ENCODE peak calls at places on chromosomes 6 and 20, in ten cellular contexts. One of them, this sample, is unnamed.

GRCh38 chr6:31834704-31835375 is 7.3 kb downstream of the HSPA1B start:
- DNase-seq in NCI-H2081 treated with DMSO at 0.1 percent for 48 hours: no peak
- DNase-seq in cardiac muscle cell: peak
- DNase-seq in foreskin melanocyte: no peak
- DNase-seq in ovary: peak
- DNase-seq in MV-4-11: peak
- DNase-seq in progenitor cell of endocrine pancreas: peak
- DNase-seq in NCI-H1694 treated with DMSO at 0.1 percent for 48 hours: peak
- DNase-seq in activated CD4-positive, alpha-beta T cell treated with anti-CD3 and anti-CD28 coated beads for 36 hours: peak
- DNase-seq in posterior vena cava: peak
- DNase-seq in this sample: peak

GRCh38 chr6:5466459-5466858 is 205.1 kb downstream of the FARS2 start:
- DNase-seq in NCI-H2081 treated with DMSO at 0.1 percent for 48 hours: no peak
- DNase-seq in cardiac muscle cell: no peak
- DNase-seq in foreskin melanocyte: peak
- DNase-seq in ovary: no peak
- DNase-seq in MV-4-11: no peak
- DNase-seq in progenitor cell of endocrine pancreas: no peak
- DNase-seq in NCI-H1694 treated with DMSO at 0.1 percent for 48 hours: no peak
- DNase-seq in activated CD4-positive, alpha-beta T cell treated with anti-CD3 and anti-CD28 coated beads for 36 hours: no peak
- DNase-seq in posterior vena cava: no peak
- DNase-seq in this sample: no peak

GRCh38 chr6:130382872-130383490 is 17.2 kb downstream of the TMEM200A start:
- DNase-seq in NCI-H2081 treated with DMSO at 0.1 percent for 48 hours: no peak
- DNase-seq in cardiac muscle cell: no peak
- DNase-seq in foreskin melanocyte: no peak
- DNase-seq in ovary: no peak
- DNase-seq in MV-4-11: no peak
- DNase-seq in progenitor cell of endocrine pancreas: no peak
- DNase-seq in NCI-H1694 treated with DMSO at 0.1 percent for 48 hours: no peak
- DNase-seq in activated CD4-positive, alpha-beta T cell treated with anti-CD3 and anti-CD28 coated beads for 36 hours: no peak
- DNase-seq in posterior vena cava: no peak
- DNase-seq in this sample: no peak

GRCh38 chr6:66662721-66663120 is 955.7 kb upstream of the EYS start:
- DNase-seq in NCI-H2081 treated with DMSO at 0.1 percent for 48 hours: no peak
- DNase-seq in cardiac muscle cell: no peak
- DNase-seq in foreskin melanocyte: no peak
- DNase-seq in ovary: no peak
- DNase-seq in MV-4-11: no peak
- DNase-seq in progenitor cell of endocrine pancreas: no peak
- DNase-seq in NCI-H1694 treated with DMSO at 0.1 percent for 48 hours: no peak
- DNase-seq in activated CD4-positive, alpha-beta T cell treated with anti-CD3 and anti-CD28 coated beads for 36 hours: no peak
- DNase-seq in posterior vena cava: no peak
- DNase-seq in this sample: no peak

GRCh38 chr20:15060265-15061060 is 723.1 kb upstream of the FLRT3 start:
- DNase-seq in NCI-H2081 treated with DMSO at 0.1 percent for 48 hours: no peak
- DNase-seq in cardiac muscle cell: no peak
- DNase-seq in foreskin melanocyte: no peak
- DNase-seq in ovary: no peak
- DNase-seq in MV-4-11: no peak
- DNase-seq in progenitor cell of endocrine pancreas: no peak
- DNase-seq in NCI-H1694 treated with DMSO at 0.1 percent for 48 hours: no peak
- DNase-seq in activated CD4-positive, alpha-beta T cell treated with anti-CD3 and anti-CD28 coated beads for 36 hours: no peak
- DNase-seq in posterior vena cava: no peak
- DNase-seq in this sample: no peak

GRCh38 chr20:63494420-63495166 is 4.3 kb downstream of the EEF1A2 start:
- DNase-seq in NCI-H2081 treated with DMSO at 0.1 percent for 48 hours: no peak
- DNase-seq in cardiac muscle cell: no peak
- DNase-seq in foreskin melanocyte: no peak
- DNase-seq in ovary: no peak
- DNase-seq in MV-4-11: no peak
- DNase-seq in progenitor cell of endocrine pancreas: peak
- DNase-seq in NCI-H1694 treated with DMSO at 0.1 percent for 48 hours: no peak
- DNase-seq in activated CD4-positive, alpha-beta T cell treated with anti-CD3 and anti-CD28 coated beads for 36 hours: no peak
- DNase-seq in posterior vena cava: no peak
- DNase-seq in this sample: no peak

GRCh38 chr6:71411882-71412281 is 123.3 kb downstream of the OGFRL1 start:
- DNase-seq in NCI-H2081 treated with DMSO at 0.1 percent for 48 hours: no peak
- DNase-seq in cardiac muscle cell: no peak
- DNase-seq in foreskin melanocyte: no peak
- DNase-seq in ovary: no peak
- DNase-seq in MV-4-11: no peak
- DNase-seq in progenitor cell of endocrine pancreas: no peak
- DNase-seq in NCI-H1694 treated with DMSO at 0.1 percent for 48 hours: no peak
- DNase-seq in activated CD4-positive, alpha-beta T cell treated with anti-CD3 and anti-CD28 coated beads for 36 hours: no peak
- DNase-seq in posterior vena cava: no peak
- DNase-seq in this sample: no peak

GRCh38 chr20:38075161-38075998 is 41.8 kb downstream of the RPRD1B start:
- DNase-seq in NCI-H2081 treated with DMSO at 0.1 percent for 48 hours: no peak
- DNase-seq in cardiac muscle cell: peak
- DNase-seq in foreskin melanocyte: no peak
- DNase-seq in ovary: no peak
- DNase-seq in MV-4-11: no peak
- DNase-seq in progenitor cell of endocrine pancreas: no peak
- DNase-seq in NCI-H1694 treated with DMSO at 0.1 percent for 48 hours: no peak
- DNase-seq in activated CD4-positive, alpha-beta T cell treated with anti-CD3 and anti-CD28 coated beads for 36 hours: no peak
- DNase-seq in posterior vena cava: no peak
- DNase-seq in this sample: no peak

GRCh38 chr6:55212147-55212546 is 37.8 kb downstream of the HCRTR2 start:
- DNase-seq in NCI-H2081 treated with DMSO at 0.1 percent for 48 hours: no peak
- DNase-seq in cardiac muscle cell: no peak
- DNase-seq in foreskin melanocyte: no peak
- DNase-seq in ovary: no peak
- DNase-seq in MV-4-11: no peak
- DNase-seq in progenitor cell of endocrine pancreas: no peak
- DNase-seq in NCI-H1694 treated with DMSO at 0.1 percent for 48 hours: no peak
- DNase-seq in activated CD4-positive, alpha-beta T cell treated with anti-CD3 and anti-CD28 coated beads for 36 hours: no peak
- DNase-seq in posterior vena cava: no peak
- DNase-seq in this sample: no peak

GRCh38 chr6:169162968-169163903 is 90.4 kb downstream of the THBS2 start:
- DNase-seq in NCI-H2081 treated with DMSO at 0.1 percent for 48 hours: no peak
- DNase-seq in cardiac muscle cell: no peak
- DNase-seq in foreskin melanocyte: peak
- DNase-seq in ovary: peak
- DNase-seq in MV-4-11: peak
- DNase-seq in progenitor cell of endocrine pancreas: no peak
- DNase-seq in NCI-H1694 treated with DMSO at 0.1 percent for 48 hours: no peak
- DNase-seq in activated CD4-positive, alpha-beta T cell treated with anti-CD3 and anti-CD28 coated beads for 36 hours: peak
- DNase-seq in posterior vena cava: peak
- DNase-seq in this sample: peak